ENCODE peak calls at places on chromosomes 13 and 19, in six cellular contexts. One of them, this sample, is unnamed.
A peak's percentile ranks its signal among the peaks of the same experiment; 100 is the strongest.

GRCh38 chr13:29801737-29802305 is 48.6 kb downstream of the UBL3 start:
- DNase-seq in thoracic aorta: no peak
- DNase-seq in AG10803: peak; percentile 22
- DNase-seq in astrocyte of the spinal cord: no peak
- DNase-seq in heart left ventricle: no peak
- DNase-seq in omental fat pad: no peak
- DNase-seq in this sample: no peak

GRCh38 chr19:38734426-38735256 is 9.6 kb downstream of the CAPN12 start:
- DNase-seq in thoracic aorta: no peak
- DNase-seq in AG10803: peak; percentile 16
- DNase-seq in astrocyte of the spinal cord: peak; percentile 45
- DNase-seq in heart left ventricle: no peak
- DNase-seq in omental fat pad: no peak
- DNase-seq in this sample: peak; percentile 49

GRCh38 chr19:45440873-45441654 is 17.3 kb upstream of the ERCC1 start:
- DNase-seq in thoracic aorta: no peak
- DNase-seq in AG10803: peak; percentile 51
- DNase-seq in astrocyte of the spinal cord: peak; percentile 35
- DNase-seq in heart left ventricle: no peak
- DNase-seq in omental fat pad: no peak
- DNase-seq in this sample: no peak

GRCh38 chr13:41515491-41516139 is 58.3 kb downstream of the RGCC start:
- DNase-seq in thoracic aorta: no peak
- DNase-seq in AG10803: no peak
- DNase-seq in astrocyte of the spinal cord: no peak
- DNase-seq in heart left ventricle: no peak
- DNase-seq in omental fat pad: no peak
- DNase-seq in this sample: no peak

GRCh38 chr13:40341086-40341471 is 325.4 kb downstream of the FOXO1 start:
- DNase-seq in thoracic aorta: no peak
- DNase-seq in AG10803: peak; percentile 8
- DNase-seq in astrocyte of the spinal cord: peak; percentile 18
- DNase-seq in heart left ventricle: no peak
- DNase-seq in omental fat pad: no peak
- DNase-seq in this sample: no peak

GRCh38 chr19:55173717-55174409 is 6.2 kb downstream of the SYT5 start:
- DNase-seq in thoracic aorta: no peak
- DNase-seq in AG10803: peak; percentile 73
- DNase-seq in astrocyte of the spinal cord: peak; percentile 57
- DNase-seq in heart left ventricle: peak; percentile 66
- DNase-seq in omental fat pad: no peak
- DNase-seq in this sample: no peak

GRCh38 chr13:58712191-58712590 is 1080.6 kb downstream of the PCDH17 start:
- DNase-seq in thoracic aorta: no peak
- DNase-seq in AG10803: no peak
- DNase-seq in astrocyte of the spinal cord: no peak
- DNase-seq in heart left ventricle: no peak
- DNase-seq in omental fat pad: no peak
- DNase-seq in this sample: no peak

GRCh38 chr19:3346677-3347353 is 19.6 kb upstream of the NFIC start:
- DNase-seq in thoracic aorta: no peak
- DNase-seq in AG10803: peak; percentile 75
- DNase-seq in astrocyte of the spinal cord: no peak
- DNase-seq in heart left ventricle: peak; percentile 83
- DNase-seq in omental fat pad: no peak
- DNase-seq in this sample: no peak

GRCh38 chr13:30731658-30732390 is 3.5 kb upstream of the ALOX5AP start:
- DNase-seq in thoracic aorta: no peak
- DNase-seq in AG10803: no peak
- DNase-seq in astrocyte of the spinal cord: no peak
- DNase-seq in heart left ventricle: no peak
- DNase-seq in omental fat pad: no peak
- DNase-seq in this sample: no peak

GRCh38 chr13:40384976-40385857 is 281.2 kb downstream of the FOXO1 start:
- DNase-seq in thoracic aorta: no peak
- DNase-seq in AG10803: no peak
- DNase-seq in astrocyte of the spinal cord: no peak
- DNase-seq in heart left ventricle: no peak
- DNase-seq in omental fat pad: no peak
- DNase-seq in this sample: no peak

GRCh38 chr19:14073925-14074838 is 1.6 kb downstream of the MISP3 start:
- DNase-seq in thoracic aorta: no peak
- DNase-seq in AG10803: no peak
- DNase-seq in astrocyte of the spinal cord: no peak
- DNase-seq in heart left ventricle: no peak
- DNase-seq in omental fat pad: peak; percentile 51
- DNase-seq in this sample: peak; percentile 34

GRCh38 chr13:106184778-106185177 is 350.7 kb downstream of the EFNB2 start:
- DNase-seq in thoracic aorta: no peak
- DNase-seq in AG10803: no peak
- DNase-seq in astrocyte of the spinal cord: no peak
- DNase-seq in heart left ventricle: no peak
- DNase-seq in omental fat pad: no peak
- DNase-seq in this sample: no peak

GRCh38 chr13:86741762-86742285 is 929.3 kb upstream of the SLITRK5 start:
- DNase-seq in thoracic aorta: no peak
- DNase-seq in AG10803: no peak
- DNase-seq in astrocyte of the spinal cord: peak; percentile 4
- DNase-seq in heart left ventricle: no peak
- DNase-seq in omental fat pad: no peak
- DNase-seq in this sample: no peak

GRCh38 chr19:2243274-2244121 is 5.6 kb upstream of the AMH start:
- DNase-seq in thoracic aorta: no peak
- DNase-seq in AG10803: no peak
- DNase-seq in astrocyte of the spinal cord: no peak
- DNase-seq in heart left ventricle: no peak
- DNase-seq in omental fat pad: no peak
- DNase-seq in this sample: no peak

DNA sequence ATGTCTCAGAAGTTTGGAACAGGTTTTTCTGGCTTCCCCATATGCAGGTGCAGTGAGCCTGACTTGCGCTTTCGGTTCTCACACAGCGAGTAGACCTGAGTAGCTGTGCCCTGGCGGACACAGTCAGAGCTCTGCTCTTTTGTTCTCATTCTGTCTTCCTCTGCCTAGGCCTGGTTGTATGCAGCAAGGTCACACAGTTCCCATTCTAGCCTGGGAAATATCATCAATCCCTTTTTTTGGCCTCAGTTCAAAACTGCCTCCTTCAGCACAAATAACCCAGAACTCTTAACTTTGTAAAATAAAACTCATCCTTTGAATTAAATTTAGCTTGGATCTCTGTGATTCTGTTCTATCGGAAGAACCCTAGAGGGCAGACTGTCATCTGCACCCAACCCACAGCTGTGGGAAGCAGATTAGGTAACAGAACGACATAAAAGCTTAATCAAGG is 10.2 kb downstream of the OXGR1 start:
- DNase-seq in thoracic aorta: no peak
- DNase-seq in AG10803: no peak
- DNase-seq in astrocyte of the spinal cord: no peak
- DNase-seq in heart left ventricle: peak; percentile 33
- DNase-seq in omental fat pad: no peak
- DNase-seq in this sample: no peak
- TF ChIP-seq CTCF in thoracic aorta: no peak
- TF ChIP-seq CTCF in AG10803: peak; percentile 2
- TF ChIP-seq CTCF in astrocyte of the spinal cord: no peak
- TF ChIP-seq CTCF in heart left ventricle: no peak
- TF ChIP-seq CTCF in omental fat pad: no peak
- TF ChIP-seq CTCF in this sample: no peak

DNA sequence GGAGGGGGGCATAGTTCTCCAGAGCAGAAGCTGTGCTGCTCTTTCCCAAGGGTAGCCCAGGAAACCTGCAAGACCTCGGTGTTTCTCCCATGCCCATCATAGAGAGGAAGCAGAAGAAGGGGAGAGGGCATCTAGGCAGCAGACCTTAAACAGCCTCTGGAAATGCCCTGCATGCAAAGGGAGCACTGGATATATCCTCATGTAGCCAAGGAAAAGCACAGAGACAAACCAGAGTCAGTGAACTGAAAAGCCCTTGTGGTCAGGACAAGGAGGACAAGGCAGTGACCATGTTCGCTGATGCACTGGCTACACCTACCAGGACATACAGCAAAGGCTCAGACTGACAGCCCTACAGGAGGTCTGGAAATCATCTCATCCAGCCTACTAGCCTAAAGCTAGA is 4.2 kb upstream of the TBC1D4 start:
- DNase-seq in thoracic aorta: no peak
- DNase-seq in AG10803: no peak
- DNase-seq in astrocyte of the spinal cord: no peak
- DNase-seq in heart left ventricle: no peak
- DNase-seq in omental fat pad: no peak
- DNase-seq in this sample: no peak
- TF ChIP-seq CTCF in thoracic aorta: no peak
- TF ChIP-seq CTCF in AG10803: no peak
- TF ChIP-seq CTCF in astrocyte of the spinal cord: no peak
- TF ChIP-seq CTCF in heart left ventricle: no peak
- TF ChIP-seq CTCF in omental fat pad: no peak
- TF ChIP-seq CTCF in this sample: no peak

DNA sequence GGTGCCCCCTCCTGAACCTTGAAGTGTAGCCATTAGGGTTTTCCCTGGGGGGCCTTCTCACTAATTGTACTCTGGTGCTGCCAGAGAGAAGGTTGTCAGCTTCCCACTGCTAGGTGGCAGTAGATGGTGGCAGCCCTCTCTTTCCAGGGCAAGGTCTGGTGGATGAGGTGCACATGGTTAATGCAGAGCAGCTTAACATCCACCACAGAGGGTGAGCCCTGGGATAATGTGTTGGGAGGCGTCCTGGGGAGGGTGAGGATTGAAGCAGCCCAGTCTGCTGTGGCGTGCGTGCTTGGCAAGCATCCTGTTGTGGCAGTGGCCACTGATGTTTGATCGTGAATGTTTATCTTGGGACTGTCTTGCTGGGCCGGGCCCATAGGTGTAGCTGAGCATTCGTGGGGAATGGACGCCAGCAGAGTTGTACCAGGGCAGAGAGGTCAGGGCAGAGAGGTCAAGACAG is 5.8 kb downstream of the EGLN2 start:
- DNase-seq in thoracic aorta: no peak
- DNase-seq in AG10803: no peak
- DNase-seq in astrocyte of the spinal cord: no peak
- DNase-seq in heart left ventricle: peak; percentile 53
- DNase-seq in omental fat pad: no peak
- DNase-seq in this sample: no peak
- TF ChIP-seq CTCF in thoracic aorta: no peak
- TF ChIP-seq CTCF in AG10803: peak; percentile 18
- TF ChIP-seq CTCF in astrocyte of the spinal cord: peak; percentile 23
- TF ChIP-seq CTCF in heart left ventricle: no peak
- TF ChIP-seq CTCF in omental fat pad: no peak
- TF ChIP-seq CTCF in this sample: no peak

DNA sequence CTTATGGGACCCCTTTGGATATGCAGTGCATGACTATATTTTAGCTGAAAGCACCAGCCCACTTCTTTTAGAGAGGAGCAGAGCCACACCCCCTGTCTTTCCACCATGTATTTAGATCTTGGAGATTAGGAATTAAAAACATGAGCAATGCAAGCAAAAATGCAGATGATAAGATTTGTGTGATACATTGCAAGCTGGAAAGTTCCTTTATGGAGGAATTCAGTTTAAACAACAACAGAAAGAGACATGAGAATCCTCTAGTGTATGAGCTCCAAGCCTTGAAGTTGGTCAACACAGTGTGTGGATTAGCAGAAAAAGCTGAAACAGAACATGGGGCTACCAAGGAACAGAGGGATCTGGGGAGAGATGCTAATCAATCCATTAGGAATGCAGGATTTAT is 529.8 kb upstream of the NBEA start:
- DNase-seq in thoracic aorta: no peak
- DNase-seq in AG10803: no peak
- DNase-seq in astrocyte of the spinal cord: no peak
- DNase-seq in heart left ventricle: no peak
- DNase-seq in omental fat pad: no peak
- DNase-seq in this sample: no peak
- TF ChIP-seq CTCF in thoracic aorta: no peak
- TF ChIP-seq CTCF in AG10803: no peak
- TF ChIP-seq CTCF in astrocyte of the spinal cord: no peak
- TF ChIP-seq CTCF in heart left ventricle: no peak
- TF ChIP-seq CTCF in omental fat pad: no peak
- TF ChIP-seq CTCF in this sample: no peak

DNA sequence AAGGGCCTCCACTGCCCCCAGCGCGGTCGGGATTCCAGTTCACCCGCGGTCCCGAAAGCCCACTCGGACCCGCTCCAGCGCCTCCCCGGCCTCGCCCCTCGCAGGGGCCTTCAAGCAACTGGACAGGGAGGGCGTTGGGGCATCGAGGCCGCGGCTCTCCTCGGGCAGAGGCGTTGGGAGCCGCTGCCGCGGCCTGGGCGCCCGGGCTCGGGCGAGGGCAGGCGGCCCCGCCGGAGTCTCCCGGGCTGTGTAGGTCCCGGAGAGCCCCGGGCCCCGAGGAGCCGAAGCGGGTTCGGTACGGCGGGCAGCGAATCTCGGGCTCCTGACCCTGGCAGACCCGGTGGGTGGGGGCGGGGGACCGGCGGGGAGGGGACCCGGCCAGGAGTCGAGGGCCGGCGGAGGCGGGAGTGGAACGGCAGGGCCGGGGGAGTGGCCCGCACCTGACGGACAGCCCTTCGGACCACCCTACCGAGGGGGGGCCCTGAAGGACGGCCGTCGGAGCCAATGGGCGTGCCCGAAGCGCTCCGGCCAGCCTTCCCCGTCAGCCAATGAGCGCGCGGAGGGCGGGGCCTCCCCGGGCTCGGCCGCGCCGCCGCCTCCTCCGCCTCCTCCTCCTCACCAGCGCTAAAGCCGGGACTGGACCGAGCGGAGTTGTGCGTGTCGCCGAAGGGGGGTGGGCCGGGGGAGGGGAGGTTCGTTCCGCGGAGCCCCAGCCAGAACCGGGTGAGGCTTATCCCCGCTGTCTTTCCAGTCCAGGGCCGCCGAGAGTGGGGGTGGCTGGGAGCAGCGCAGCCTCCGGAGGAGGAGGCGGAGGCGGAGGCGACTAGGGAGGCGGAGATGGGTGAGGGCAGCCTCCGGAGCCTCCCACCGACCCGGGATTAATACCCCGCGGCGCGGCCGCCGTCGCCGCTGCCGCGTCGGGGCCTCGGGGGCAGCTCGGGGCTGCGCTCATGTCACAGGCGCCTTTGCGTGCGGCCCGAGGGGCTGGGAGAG is at the start of gene ZMYM2:
- DNase-seq in thoracic aorta: peak; percentile 86
- DNase-seq in AG10803: peak; percentile 98
- DNase-seq in astrocyte of the spinal cord: peak; percentile 98
- DNase-seq in heart left ventricle: peak; percentile 99
- DNase-seq in omental fat pad: peak; percentile 97
- DNase-seq in this sample: peak; percentile 100
- TF ChIP-seq CTCF in thoracic aorta: no peak
- TF ChIP-seq CTCF in AG10803: no peak
- TF ChIP-seq CTCF in astrocyte of the spinal cord: no peak
- TF ChIP-seq CTCF in heart left ventricle: no peak
- TF ChIP-seq CTCF in omental fat pad: no peak
- TF ChIP-seq CTCF in this sample: no peak

This sample was measured in natural killer cell.